ENCODE peak calls at places on chromosomes 11 and 22, in seven cellular contexts. W is colonic mucosa, G is psoas muscle, R is tibial nerve, B is foreskin fibroblast, K is heart right ventricle, N is left ventricle myocardium inferior. S is an unnamed sample.

GRCh38 chr11:107598225-107599139 is 7.5 kb downstream of the ELMOD1 start:
- DNase-seq in W (no peak), G (peak; percentile 18), R (no peak), B (peak; percentile 16), K (no peak), N (no peak), S (no peak)

GRCh38 chr11:87265132-87265531 is 227.4 kb downstream of the TMEM135 start:
- DNase-seq in W (no peak), G (no peak), R (no peak), B (peak; percentile 10), K (no peak), N (no peak), S (no peak)

GRCh38 chr11:77559686-77560425 is 29.9 kb upstream of the AQP11 start:
- DNase-seq in W (no peak), G (no peak), R (no peak), B (peak; percentile 90), K (no peak), N (no peak), S (peak; percentile 56)

GRCh38 chr11:47051217-47051616 is 114.7 kb downstream of the CSTPP1 start:
- DNase-seq in W (no peak), G (peak; percentile 15), R (no peak), B (peak; percentile 51), K (no peak), N (no peak), S (no peak)

GRCh38 chr22:43893266-43893665 is 1.5 kb upstream of the PNPLA5 start:
- DNase-seq in W (no peak), G (no peak), R (no peak), B (no peak), K (no peak), N (no peak), S (no peak)

GRCh38 chr11:34593085-34593484 is 27.8 kb upstream of the EHF start:
- DNase-seq in W (no peak), G (no peak), R (no peak), B (no peak), K (no peak), N (no peak), S (no peak)

GRCh38 chr22:49412236-49412635 is 415.4 kb downstream of the BRD1 start:
- DNase-seq in W (no peak), G (no peak), R (no peak), B (no peak), K (no peak), N (no peak), S (no peak)

GRCh38 chr22:32558681-32559355 is 84.2 kb downstream of the FBXO7 start:
- DNase-seq in W (peak; percentile 69), G (peak; percentile 85), R (peak; percentile 41), B (peak; percentile 91), K (no peak), N (peak; percentile 59), S (peak; percentile 67)

GRCh38 chr22:25402501-25403283 is 161.8 kb upstream of the GRK3 start:
- DNase-seq in W (peak; percentile 50), G (no peak), R (no peak), B (peak; percentile 73), K (peak; percentile 73), N (peak; percentile 36), S (no peak)

GRCh38 chr11:69883292-69884255 is 64.4 kb upstream of the FGF3 start:
- DNase-seq in W (no peak), G (no peak), R (no peak), B (no peak), K (no peak), N (no peak), S (no peak)

GRCh38 chr11:68596231-68596630 is 88.1 kb upstream of the GAL start:
- DNase-seq in W (no peak), G (no peak), R (no peak), B (no peak), K (no peak), N (no peak), S (no peak)

GRCh38 chr11:69044111-69045013 is 4.4 kb upstream of the TPCN2 start:
- DNase-seq in W (peak; percentile 72), G (peak; percentile 60), R (peak; percentile 61), B (peak; percentile 94), K (peak; percentile 74), N (peak; percentile 78), S (peak; percentile 35)

GRCh38 chr11:1083621-1084551 is 9.2 kb downstream of the MUC2 start:
- DNase-seq in W (no peak), G (peak; percentile 8), R (no peak), B (no peak), K (no peak), N (peak; percentile 11), S (no peak)

GRCh38 chr11:96738311-96738710 is 348.5 kb downstream of the JRKL start:
- DNase-seq in W (no peak), G (no peak), R (no peak), B (no peak), K (no peak), N (no peak), S (no peak)

GRCh38 chr11:24880962-24881361 is 384.1 kb downstream of the LUZP2 start:
- DNase-seq in W (no peak), G (no peak), R (no peak), B (no peak), K (no peak), N (no peak), S (no peak)

GRCh38 chr11:125902927-125903752 is at the start of gene PUS3:
- DNase-seq in W (peak; percentile 94), G (peak; percentile 94), R (peak; percentile 83), B (peak; percentile 92), K (peak; percentile 93), N (peak; percentile 91), S (peak; percentile 31)
- H3K4me3 ChIP-seq in W (peak within 1 kb of the TSS; percentile 57), G (peak within 1 kb of the TSS; percentile 87), R (peak within 1 kb of the TSS; percentile 71), B (peak within 1 kb of the TSS; percentile 94), K (peak within 1 kb of the TSS; percentile 72), N (peak within 1 kb of the TSS; percentile 77), S (peak within 1 kb of the TSS; percentile 64)

GRCh38 chr11:58776891-58777451 is 45.2 kb upstream of the GLYAT start:
- DNase-seq in W (no peak), G (no peak), R (no peak), B (no peak), K (no peak), N (no peak), S (no peak)

GRCh38 chr11:58782066-58782465 is 50.3 kb upstream of the GLYAT start:
- DNase-seq in W (no peak), G (no peak), R (no peak), B (no peak), K (no peak), N (no peak), S (no peak)

GRCh38 chr11:58781345-58781744 is 49.6 kb upstream of the GLYAT start:
- DNase-seq in W (no peak), G (no peak), R (no peak), B (no peak), K (no peak), N (no peak), S (no peak)

GRCh38 chr11:58784995-58785394 is 53.3 kb upstream of the GLYAT start:
- DNase-seq in W (no peak), G (no peak), R (no peak), B (no peak), K (no peak), N (no peak), S (no peak)

DNA sequence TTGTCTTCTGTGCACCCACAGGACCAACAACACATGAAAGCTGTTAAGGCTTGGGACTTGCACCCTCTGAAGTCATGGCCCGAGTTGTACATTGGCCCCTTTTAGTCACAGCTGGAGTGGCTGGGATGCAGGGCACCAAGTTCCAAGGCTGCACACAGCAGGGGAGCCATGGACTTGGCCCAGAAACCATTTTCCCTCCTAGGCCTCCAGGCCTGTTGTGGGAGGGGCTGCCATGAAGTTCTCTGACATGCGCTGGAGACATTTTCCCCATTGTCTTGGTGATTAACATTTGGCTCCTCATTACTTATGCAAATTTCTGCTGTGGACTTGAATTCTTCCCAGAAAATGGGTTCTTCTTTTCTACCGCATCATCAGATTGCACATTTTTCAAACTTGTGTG is 48.8 kb upstream of the GLYAT start:
- DNase-seq in W (no peak), G (no peak), R (no peak), B (no peak), K (no peak), N (no peak), S (no peak)
- H3K4me3 ChIP-seq in W (no peak overlapping the region), G (no peak overlapping the region), R (no peak overlapping the region), B (no peak overlapping the region), K (no peak overlapping the region), N (no peak overlapping the region), S (no peak overlapping the region)

DNA sequence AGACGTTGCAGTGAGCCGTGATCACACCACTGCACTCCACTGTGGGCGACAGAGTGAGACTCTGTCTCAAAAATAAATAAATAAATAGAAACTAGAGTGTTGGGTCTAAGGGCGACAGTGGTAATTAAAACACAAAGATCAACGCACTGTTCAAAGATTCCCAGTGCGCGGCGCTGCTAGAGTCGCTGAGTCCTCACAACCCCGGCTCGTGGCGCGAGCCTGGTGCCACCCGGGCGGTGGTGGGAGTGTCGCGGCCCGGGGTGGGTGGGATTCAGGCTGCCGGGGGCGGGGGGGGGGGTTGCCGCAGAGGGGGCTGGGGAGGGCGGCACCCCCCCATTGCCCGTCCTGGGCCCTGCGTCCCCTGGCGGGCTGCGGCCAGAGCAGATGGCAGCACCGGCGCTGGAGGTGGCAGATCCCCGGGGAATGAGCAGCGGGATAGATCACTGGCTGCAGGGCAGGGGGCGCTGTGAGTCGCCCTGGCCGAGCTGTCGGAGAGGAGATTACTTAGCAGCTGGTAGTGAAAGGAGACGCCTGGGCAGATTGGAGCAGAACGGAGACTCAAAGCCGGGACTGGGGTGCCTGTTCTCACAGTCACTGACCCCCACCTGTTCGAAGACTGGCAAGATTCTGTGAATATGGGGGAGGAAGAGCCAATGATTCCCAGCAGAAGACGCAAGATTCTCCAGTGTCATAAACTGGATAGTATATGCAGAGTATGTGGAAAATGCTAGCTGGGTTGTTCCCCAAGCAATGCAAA is 30.2 kb upstream of the APOBEC3A start:
- DNase-seq in W (peak; percentile 77), G (peak; percentile 77), R (peak; percentile 49), B (peak; percentile 80), K (peak; percentile 65), N (peak; percentile 74), S (no peak)
- H3K4me3 ChIP-seq in W (peak overlapping the region; percentile 29), G (peak overlapping the region; percentile 59), R (peak overlapping the region; percentile 39), B (peak overlapping the region; percentile 33), K (peak overlapping the region; percentile 42), N (peak overlapping the region; percentile 60), S (no peak overlapping the region)

GRCh38 chr22:46047226-46047625 is 70.3 kb upstream of the WNT7B start:
- DNase-seq in W (no peak), G (no peak), R (no peak), B (no peak), K (no peak), N (peak; percentile 14), S (no peak)

GRCh38 chr22:46043816-46044717 is 67.1 kb upstream of the WNT7B start:
- DNase-seq in W (peak; percentile 69), G (no peak), R (no peak), B (peak; percentile 64), K (no peak), N (peak; percentile 41), S (no peak)

GRCh38 chr22:46046299-46046685 is 69.3 kb upstream of the WNT7B start:
- DNase-seq in W (no peak), G (no peak), R (peak; percentile 13), B (no peak), K (no peak), N (peak; percentile 17), S (no peak)

GRCh38 chr22:46044718-46045458 is 67.9 kb upstream of the WNT7B start:
- DNase-seq in W (no peak), G (peak; percentile 56), R (no peak), B (peak; percentile 68), K (no peak), N (peak; percentile 60), S (no peak)

GRCh38 chr22:46045459-46046298 is 68.7 kb upstream of the WNT7B start:
- DNase-seq in W (no peak), G (no peak), R (peak; percentile 15), B (no peak), K (no peak), N (peak; percentile 47), S (no peak)
- H3K4me3 ChIP-seq in W (peak overlapping the region; percentile 49), G (peak overlapping the region; percentile 82), R (peak overlapping the region; percentile 68), B (peak overlapping the region; percentile 69), K (peak overlapping the region; percentile 72), N (peak overlapping the region; percentile 70), S (peak overlapping the region; percentile 43)

GRCh38 chr11:129815596-129816461 is at the start of gene TMEM45B:
- DNase-seq in W (peak; percentile 80), G (no peak), R (no peak), B (peak; percentile 5), K (no peak), N (no peak), S (no peak)
- H3K4me3 ChIP-seq in W (peak within 1 kb of the TSS; percentile 54), G (no peak within 1 kb of the TSS), R (no peak within 1 kb of the TSS), B (no peak within 1 kb of the TSS), K (peak within 1 kb of the TSS; percentile 11), N (peak within 1 kb of the TSS; percentile 41), S (peak within 1 kb of the TSS; percentile 25)